ENCODE peak calls at places on chromosomes 5 and 9, in eight cellular contexts. A, U, Y, P, Q, K, I and T are unnamed samples.

GRCh38 chr5:36777105-36777757 is 99.3 kb upstream of the NIPBL start:
- DNase-seq in U (peak), K (no peak), P (no peak), Y (peak), I (no peak), A (peak), Q (peak), T (peak)

GRCh38 chr9:99368341-99369326 is 146.6 kb downstream of the SEC61B start:
- DNase-seq in Q (peak), P (peak), A (peak), Y (no peak), U (peak), I (peak), K (no peak), T (no peak)

GRCh38 chr5:131634666-131634995 is 398 bp downstream of the RAPGEF6 start:
- DNase-seq in Q (peak), U (peak), K (peak), A (peak), I (no peak), Y (peak), P (no peak), T (peak)

GRCh38 chr5:67966712-67967111 is 248.8 kb upstream of the PIK3R1 start:
- DNase-seq in Q (no peak), Y (no peak), I (no peak), K (no peak), A (no peak), P (no peak), U (no peak), T (no peak)

GRCh38 chr5:149215478-149216042 is 56.1 kb upstream of the AFAP1L1 start:
- DNase-seq in A (no peak), Q (no peak), P (no peak), K (no peak), U (peak), Y (no peak), I (no peak), T (no peak)

GRCh38 chr5:164362835-164363234 is 857.4 kb downstream of the MAT2B start:
- DNase-seq in K (no peak), Q (no peak), P (no peak), A (no peak), U (no peak), I (no peak), Y (no peak), T (no peak)

GRCh38 chr5:33734541-33734940 is 157.2 kb downstream of the ADAMTS12 start:
- DNase-seq in U (no peak), A (peak), Q (peak), P (no peak), K (no peak), I (no peak), Y (no peak), T (no peak)

GRCh38 chr9:120982851-120983250 is 56.3 kb upstream of the TRAF1 start:
- DNase-seq in A (no peak), Y (no peak), K (no peak), Q (no peak), P (no peak), U (peak), I (no peak), T (no peak)